ENCODE peak calls at places on chromosomes 13 and 19, in five cellular contexts. R is chondrocyte, O is RCC 7860, Z is HuH-7, K is neural crest cell. D is an unnamed sample.

GRCh38 chr19:16588089-16588823 is 16.0 kb upstream of the SLC35E1 start:
- DNase-seq in K (no peak), R (no peak), O (no peak), Z (no peak), D (no peak)

GRCh38 chr19:18350490-18350889 is 10.1 kb downstream of the PGPEP1 start:
- DNase-seq in K (no peak), O (no peak), Z (no peak), R (no peak), D (no peak)

GRCh38 chr13:99119686-99120085 is 81.0 kb upstream of the UBAC2 start:
- DNase-seq in K (no peak), O (no peak), Z (no peak), R (no peak), D (peak; percentile 4)

GRCh38 chr13:42364613-42365000 is 92.7 kb downstream of the AKAP11 start:
- DNase-seq in O (no peak), R (no peak), K (no peak), Z (no peak), D (no peak)

GRCh38 chr13:112179421-112179820 is 112.5 kb downstream of the SOX1 start:
- DNase-seq in Z (no peak), K (no peak), O (no peak), R (no peak), D (no peak)

GRCh38 chr19:37986048-37986750 is 79.2 kb downstream of the SIPA1L3 start:
- DNase-seq in Z (no peak), K (no peak), R (no peak), O (no peak), D (no peak)

GRCh38 chr13:32893176-32893575 is 123.0 kb upstream of the KL start:
- DNase-seq in O (no peak), Z (no peak), K (no peak), R (no peak), D (no peak)

GRCh38 chr19:5309438-5310204 is 31.0 kb downstream of the PTPRS start:
- DNase-seq in R (no peak), Z (no peak), K (no peak), O (no peak), D (no peak)

GRCh38 chr13:29587645-29588044 is 7.8 kb downstream of the SLC7A1 start:
- DNase-seq in Z (no peak), O (peak; percentile 13), K (no peak), R (no peak), D (no peak)

GRCh38 chr13:80305737-80306136 is 35.2 kb downstream of the SPRY2 start:
- DNase-seq in Z (no peak), R (no peak), O (no peak), K (no peak), D (no peak)

GRCh38 chr19:18278521-18279265 is 2.7 kb downstream of the JUND start:
- DNase-seq in K (no peak), R (no peak), Z (no peak), O (no peak), D (no peak)

GRCh38 chr13:44393391-44393790 is 19.8 kb downstream of the SERP2 start:
- DNase-seq in O (no peak), K (no peak), R (no peak), Z (no peak), D (peak; percentile 10)

GRCh38 chr19:45506246-45506990 is 861 bp upstream of the VASP start:
- DNase-seq in K (peak; percentile 91), R (no peak), O (peak; percentile 79), Z (peak; percentile 90), D (peak; percentile 96)

GRCh38 chr13:78993792-78994191 is 334.8 kb upstream of the OBI1 start:
- DNase-seq in O (no peak), R (no peak), Z (no peak), K (no peak), D (no peak)

GRCh38 chr19:45952341-45952690 is 21.3 kb downstream of the NOVA2 start:
- DNase-seq in R (no peak), K (no peak), O (no peak), Z (no peak), D (no peak)

D was measured in Caki2.